ENCODE peak calls at places on chromosomes 2 and 18, in seven cellular contexts. P, C, Q, L, X, U and S are unnamed samples.

GRCh38 chr2:168244318-168244717 is 3.1 kb downstream of the STK39 start:
- DNase-seq in X (peak; percentile 53), C (peak; percentile 57), L (no peak), U (peak; percentile 61), Q (peak; percentile 45), P (no peak), S (no peak)

GRCh38 chr18:29651121-29651675 is 1391.3 kb downstream of the DSC3 start:
- DNase-seq in Q (no peak), P (no peak), X (no peak), C (peak; percentile 1), U (no peak), L (peak; percentile 53), S (no peak)

GRCh38 chr2:101121174-101121573 is 30.0 kb downstream of the TBC1D8 start:
- DNase-seq in X (no peak), C (no peak), L (no peak), Q (no peak), P (peak; percentile 56), U (no peak), S (no peak)

GRCh38 chr2:232240896-232241295 is 137.7 kb upstream of the ALPP start:
- DNase-seq in C (no peak), L (no peak), Q (no peak), P (no peak), U (no peak), X (no peak), S (no peak)

GRCh38 chr18:58781627-58782194 is 83.0 kb upstream of the ZNF532 start:
- DNase-seq in Q (peak; percentile 85), P (peak; percentile 89), L (peak; percentile 76), X (peak; percentile 62), C (peak; percentile 47), U (peak; percentile 73), S (peak; percentile 76)

GRCh38 chr2:137237055-137237454 is 471.7 kb downstream of the THSD7B start:
- DNase-seq in Q (no peak), X (no peak), C (no peak), P (no peak), L (no peak), U (no peak), S (no peak)

GRCh38 chr2:241315879-241316700 is at the start of gene SEPTIN2:
- DNase-seq in L (peak; percentile 28), P (peak; percentile 76), C (no peak), U (peak; percentile 72), X (peak; percentile 81), Q (no peak), S (peak; percentile 73)

GRCh38 chr2:195648780-195649179 is 8.2 kb upstream of the SLC39A10 start:
- DNase-seq in U (no peak), Q (no peak), C (no peak), P (no peak), L (no peak), X (no peak), S (no peak)

GRCh38 chr2:127675335-127676261 is at the start of gene LIMS2:
- DNase-seq in Q (peak; percentile 81), P (peak; percentile 48), X (no peak), U (no peak), L (peak; percentile 33), C (peak; percentile 53), S (peak; percentile 52)

GRCh38 chr2:219736196-219736595 is 108.8 kb downstream of the SLC4A3 start:
- DNase-seq in X (peak; percentile 16), L (peak; percentile 81), Q (peak; percentile 81), U (peak; percentile 37), C (peak; percentile 64), P (peak; percentile 69), S (no peak)

GRCh38 chr2:222919841-222920609 is 59.2 kb downstream of the ACSL3 start:
- DNase-seq in P (peak; percentile 34), C (peak; percentile 20), X (no peak), L (peak; percentile 96), U (no peak), Q (no peak), S (no peak)

GRCh38 chr2:18781541-18782280 is 192.3 kb upstream of the NT5C1B start:
- DNase-seq in C (no peak), U (no peak), L (no peak), Q (no peak), X (no peak), P (no peak), S (no peak)

GRCh38 chr2:173136614-173137013 is 61.0 kb downstream of the MAP3K20 start:
- DNase-seq in X (no peak), C (no peak), Q (no peak), P (no peak), U (no peak), L (no peak), S (no peak)

GRCh38 chr2:235024191-235024611 is 72.4 kb downstream of the SH3BP4 start:
- DNase-seq in P (no peak), X (no peak), L (peak; percentile 69), U (no peak), C (no peak), Q (no peak), S (no peak)

GRCh38 chr2:117703868-117704267 is 110.6 kb upstream of the DDX18 start:
- DNase-seq in L (no peak), C (no peak), X (no peak), Q (no peak), U (no peak), P (no peak), S (no peak)

GRCh38 chr2:178522950-178523595 is 42.8 kb downstream of the PLEKHA3 start:
- DNase-seq in C (peak; percentile 90), X (peak; percentile 82), U (peak; percentile 85), L (peak; percentile 79), P (peak; percentile 84), Q (peak; percentile 87), S (peak; percentile 62)

GRCh38 chr2:178526256-178526655 is 46.0 kb downstream of the PLEKHA3 start:
- DNase-seq in P (no peak), U (no peak), Q (no peak), C (no peak), L (no peak), X (no peak), S (no peak)

GRCh38 chr2:178527592-178527991 is 47.3 kb downstream of the PLEKHA3 start:
- DNase-seq in X (no peak), Q (no peak), L (no peak), U (no peak), P (no peak), C (no peak), S (no peak)

GRCh38 chr2:178521304-178522150 is 41.3 kb downstream of the PLEKHA3 start:
- DNase-seq in X (no peak), Q (no peak), P (no peak), L (no peak), U (no peak), C (no peak), S (no peak)

DNA sequence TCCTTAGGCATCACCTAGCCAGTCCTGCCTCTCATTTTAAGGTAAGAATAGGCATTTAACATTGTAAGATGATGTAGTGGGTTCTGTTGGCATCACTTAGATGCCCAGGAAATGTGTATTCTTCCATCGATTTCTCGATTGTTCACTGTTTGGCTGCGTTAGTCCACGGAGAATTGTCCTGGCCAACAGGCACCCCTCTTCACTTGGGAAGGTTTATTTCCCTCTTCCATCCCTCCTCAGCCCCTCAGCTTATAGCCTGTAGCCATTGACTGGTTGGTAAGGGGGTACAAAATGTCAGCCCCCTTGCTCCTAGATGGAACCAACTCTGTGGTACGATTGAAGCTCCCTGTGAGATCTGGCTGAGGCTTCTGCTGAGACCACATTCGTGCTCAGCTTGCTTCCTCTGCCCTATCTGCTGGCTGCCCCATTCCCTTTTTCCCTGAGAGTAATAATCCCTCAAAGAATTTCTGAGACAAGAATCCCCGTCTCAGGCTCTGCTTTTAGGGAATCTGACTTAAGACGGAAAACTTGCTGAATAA is 43.4 kb downstream of the PLEKHA3 start:
- DNase-seq in P (no peak), Q (peak; percentile 28), L (peak; percentile 7), U (no peak), C (peak; percentile 14), X (no peak), S (no peak)
- H3K27ac ChIP-seq in P (peak overlapping the region; percentile 79), Q (peak overlapping the region; percentile 64), L (peak overlapping the region; percentile 27), U (no peak overlapping the region), C (peak overlapping the region; percentile 76), X (no peak overlapping the region), S (peak overlapping the region; percentile 72)

GRCh38 chr2:126643431-126643830 is 12.5 kb upstream of the GYPC start:
- DNase-seq in L (no peak), Q (no peak), U (no peak), P (no peak), C (no peak), X (no peak), S (no peak)
- TF ChIP-seq CTCF in L (no peak), Q (no peak), U (no peak), P (no peak), C (no peak), X (no peak), S (no peak)

GRCh38 chr2:29011650-29012060 is 30.6 kb downstream of the TOGARAM2 start:
- DNase-seq in Q (peak; percentile 69), C (no peak), L (no peak), P (no peak), X (no peak), U (no peak), S (no peak)
- H3K27ac ChIP-seq in Q (peak overlapping the region; percentile 63), C (no peak overlapping the region), L (no peak overlapping the region), P (no peak overlapping the region), X (no peak overlapping the region), U (no peak overlapping the region), S (peak overlapping the region; percentile 74)

GRCh38 chr2:187590175-187590574 is 35.9 kb upstream of the TFPI start:
- DNase-seq in U (no peak), X (no peak), Q (no peak), P (no peak), C (no peak), L (no peak), S (no peak)

GRCh38 chr2:187593697-187594096 is 39.5 kb upstream of the TFPI start:
- DNase-seq in X (no peak), L (peak; percentile 64), C (no peak), Q (no peak), U (no peak), P (no peak), S (no peak)

GRCh38 chr2:187593098-187593497 is 38.9 kb upstream of the TFPI start:
- DNase-seq in U (no peak), Q (no peak), L (no peak), C (no peak), P (no peak), X (no peak), S (no peak)

DNA sequence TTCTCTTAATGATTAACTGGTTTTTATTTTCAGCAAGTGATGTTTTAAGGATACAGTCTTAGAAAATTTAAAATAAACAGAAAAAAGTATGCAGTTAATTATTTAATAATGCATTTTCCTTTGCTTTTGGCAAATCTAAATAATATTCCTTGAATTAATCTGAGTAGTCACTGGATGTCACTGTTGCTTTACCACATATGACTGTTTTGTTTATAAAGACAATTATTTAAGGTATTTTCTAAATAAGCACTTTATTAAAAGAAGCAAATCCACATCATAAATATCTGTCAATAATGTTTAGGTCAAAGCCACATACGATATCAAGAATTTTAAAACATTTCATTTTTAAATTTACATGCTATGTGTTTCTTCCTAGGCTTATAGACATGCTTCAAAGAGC is 40.6 kb upstream of the TFPI start:
- DNase-seq in L (peak; percentile 44), Q (no peak), C (no peak), P (no peak), X (no peak), U (no peak), S (no peak)
- TF ChIP-seq CTCF in L (peak; percentile 49), Q (no peak), C (no peak), P (peak; percentile 40), X (no peak), U (no peak), S (no peak)